ENCODE peak calls at places on chromosome 1, in six cellular contexts. O, U, F, N, B and A are unnamed samples.

GRCh38 chr1:225921734-225922709 is 2.0 kb downstream of the PYCR2 start:
- ATAC-seq in O (no peak), U (no peak), F (no peak), N (no peak), B (peak; percentile 30), A (no peak)

GRCh38 chr1:154808909-154809262 is 61.2 kb downstream of the KCNN3 start:
- ATAC-seq in O (no peak), U (no peak), F (peak; percentile 83), N (peak; percentile 88), B (no peak), A (peak; percentile 28)

GRCh38 chr1:240136402-240136801 is 44.7 kb downstream of the FMN2 start:
- ATAC-seq in O (no peak), U (no peak), F (no peak), N (no peak), B (peak; percentile 50), A (no peak)

GRCh38 chr1:198300451-198300850 is 143.7 kb downstream of the NEK7 start:
- ATAC-seq in O (no peak), U (no peak), F (no peak), N (no peak), B (no peak), A (no peak)

GRCh38 chr1:155940531-155940992 is 876 bp upstream of the RXFP4 start:
- ATAC-seq in O (peak; percentile 68), U (peak; percentile 68), F (peak; percentile 20), N (peak; percentile 22), B (peak; percentile 14), A (peak; percentile 49)

GRCh38 chr1:118363396-118363795 is 178.4 kb upstream of the SPAG17 start:
- ATAC-seq in O (no peak), U (no peak), F (no peak), N (no peak), B (no peak), A (no peak)

GRCh38 chr1:168613689-168614655 is 37.6 kb downstream of the XCL1 start:
- ATAC-seq in O (peak; percentile 56), U (no peak), F (peak; percentile 70), N (peak; percentile 85), B (no peak), A (peak; percentile 67)

GRCh38 chr1:207882692-207883091 is 28.2 kb downstream of the CD34 start:
- ATAC-seq in O (no peak), U (no peak), F (no peak), N (no peak), B (no peak), A (no peak)

GRCh38 chr1:173862769-173863223 is 5.0 kb downstream of the GAS5 start:
- ATAC-seq in O (no peak), U (peak; percentile 11), F (no peak), N (no peak), B (no peak), A (no peak)

GRCh38 chr1:25469177-25469576 is 38.5 kb downstream of the MACO1 start:
- ATAC-seq in O (no peak), U (no peak), F (no peak), N (no peak), B (peak; percentile 92), A (no peak)

GRCh38 chr1:150876111-150876434 is 326 bp downstream of the ARNT start:
- ATAC-seq in O (peak; percentile 79), U (peak; percentile 57), F (peak; percentile 53), N (peak; percentile 61), B (peak; percentile 54), A (peak; percentile 58)
- H3K4me3 ChIP-seq in O (peak overlapping the region; percentile 56), U (peak overlapping the region; percentile 82), F (peak overlapping the region; percentile 100), N (peak overlapping the region; percentile 86), B (peak overlapping the region; percentile 74), A (peak overlapping the region; percentile 61)

DNA sequence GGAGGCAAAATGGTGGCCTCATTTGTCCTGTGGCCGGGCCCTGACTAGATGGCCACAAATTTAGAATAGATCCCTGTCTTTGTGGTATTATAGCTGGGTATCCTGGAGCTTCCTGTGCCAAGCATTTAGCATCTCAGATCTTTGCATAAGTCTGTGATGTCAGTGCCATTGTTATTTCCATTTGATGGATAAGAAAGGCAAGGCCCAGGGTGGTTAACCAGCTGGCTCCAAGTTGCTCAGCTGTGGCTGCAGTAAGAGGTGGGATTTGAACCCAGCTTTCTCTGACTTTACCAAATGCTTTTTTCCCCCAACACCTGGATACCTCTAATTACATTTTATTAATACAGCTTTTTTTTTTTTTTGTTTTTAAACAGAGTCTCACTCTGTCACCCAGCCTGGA is 11.7 kb upstream of the TNFRSF8 start:
- ATAC-seq in O (no peak), U (no peak), F (no peak), N (no peak), B (no peak), A (no peak)
- H3K4me3 ChIP-seq in O (no peak overlapping the region), U (no peak overlapping the region), F (no peak overlapping the region), N (no peak overlapping the region), B (no peak overlapping the region), A (no peak overlapping the region)

GRCh38 chr1:1058921-1059493 is 15.1 kb downstream of the RNF223 start:
- ATAC-seq in O (no peak), U (peak; percentile 57), F (peak; percentile 62), N (peak; percentile 69), B (peak; percentile 26), A (peak; percentile 22)
- H3K4me3 ChIP-seq in O (peak overlapping the region; percentile 28), U (peak overlapping the region; percentile 71), F (peak overlapping the region; percentile 62), N (peak overlapping the region; percentile 72), B (peak overlapping the region; percentile 85), A (peak overlapping the region; percentile 36)

GRCh38 chr1:172585861-172586260 is 52.9 kb downstream of the SUCO start:
- ATAC-seq in O (no peak), U (no peak), F (no peak), N (no peak), B (no peak), A (no peak)

GRCh38 chr1:172589553-172589952 is 56.6 kb downstream of the SUCO start:
- ATAC-seq in O (no peak), U (no peak), F (no peak), N (no peak), B (no peak), A (no peak)

GRCh38 chr1:172582889-172583288 is 49.9 kb downstream of the SUCO start:
- ATAC-seq in O (no peak), U (peak; percentile 50), F (no peak), N (no peak), B (peak; percentile 11), A (no peak)

GRCh38 chr1:172585348-172585747 is 52.4 kb downstream of the SUCO start:
- ATAC-seq in O (no peak), U (no peak), F (no peak), N (no peak), B (no peak), A (peak; percentile 55)

DNA sequence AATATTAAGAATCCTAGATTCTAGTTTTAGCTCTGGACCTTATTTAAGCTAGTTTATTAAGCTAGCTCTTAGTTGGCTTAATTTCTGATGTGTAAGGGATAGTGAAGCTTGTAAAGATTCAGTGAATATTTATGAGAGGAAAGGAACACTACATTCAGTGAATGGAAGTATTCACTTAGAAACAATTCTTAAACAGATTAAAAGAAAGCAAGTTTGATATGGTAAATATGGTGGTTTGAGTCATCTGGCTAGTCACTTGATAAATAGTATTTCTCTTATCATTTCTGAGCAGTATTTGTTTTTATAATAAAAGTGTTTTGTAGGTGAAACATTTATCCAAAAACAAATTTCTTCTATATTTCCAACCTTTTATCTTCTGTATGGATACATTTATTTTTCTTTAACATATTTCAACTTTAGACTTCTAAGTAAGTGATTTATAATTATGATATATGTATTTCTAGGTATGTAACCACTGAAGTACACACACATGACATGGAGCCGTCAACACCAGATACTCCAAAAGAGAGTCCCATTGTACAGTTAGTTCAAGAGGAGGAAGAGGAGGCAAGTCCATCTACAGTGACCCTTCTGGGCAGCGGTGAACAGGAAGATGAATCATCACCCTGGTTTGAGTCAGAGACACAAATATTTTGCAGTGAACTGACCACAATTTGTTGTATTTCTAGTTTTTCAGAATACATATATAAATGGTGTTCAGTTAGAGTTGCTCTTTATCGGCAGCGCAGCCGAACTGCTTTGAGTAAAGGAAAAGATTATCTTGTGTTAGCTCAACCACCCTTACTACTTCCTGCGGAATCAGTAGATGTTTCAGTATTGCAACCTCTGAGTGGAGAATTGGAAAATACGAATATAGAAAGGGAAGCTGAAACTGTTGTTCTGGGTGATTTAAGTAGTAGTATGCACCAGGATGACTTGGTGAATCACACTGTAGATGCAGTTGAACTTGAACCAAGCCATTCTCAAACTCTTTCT is 55.6 kb downstream of the SUCO start:
- ATAC-seq in O (no peak), U (peak; percentile 88), F (no peak), N (no peak), B (peak; percentile 90), A (no peak)
- H3K4me3 ChIP-seq in O (no peak overlapping the region), U (peak overlapping the region; percentile 29), F (no peak overlapping the region), N (no peak overlapping the region), B (peak overlapping the region; percentile 46), A (no peak overlapping the region)

DNA sequence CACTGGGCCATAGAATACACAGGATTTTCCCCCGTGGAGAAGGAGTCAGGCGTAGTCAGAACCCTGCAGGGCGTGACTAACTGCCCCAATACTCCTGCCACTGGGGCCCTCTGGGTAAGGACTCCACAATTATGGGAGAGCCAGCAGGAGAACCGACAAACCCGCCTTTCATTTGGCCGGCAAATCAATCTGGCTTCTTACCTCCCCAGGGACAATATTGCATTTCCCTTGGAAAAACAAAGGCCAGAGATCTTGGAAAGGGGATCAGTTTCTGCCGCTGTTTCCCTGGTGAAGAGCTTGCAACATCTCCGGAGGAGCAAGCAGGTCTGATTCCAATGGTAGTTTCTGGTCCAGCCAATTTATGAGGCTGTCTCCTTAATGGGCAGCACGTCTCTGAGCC is 4.5 kb downstream of the TRABD2B start:
- ATAC-seq in O (peak; percentile 65), U (no peak), F (peak; percentile 70), N (peak; percentile 51), B (no peak), A (peak; percentile 68)
- H3K4me3 ChIP-seq in O (no peak overlapping the region), U (no peak overlapping the region), F (no peak overlapping the region), N (no peak overlapping the region), B (no peak overlapping the region), A (peak overlapping the region; percentile 19)

DNA sequence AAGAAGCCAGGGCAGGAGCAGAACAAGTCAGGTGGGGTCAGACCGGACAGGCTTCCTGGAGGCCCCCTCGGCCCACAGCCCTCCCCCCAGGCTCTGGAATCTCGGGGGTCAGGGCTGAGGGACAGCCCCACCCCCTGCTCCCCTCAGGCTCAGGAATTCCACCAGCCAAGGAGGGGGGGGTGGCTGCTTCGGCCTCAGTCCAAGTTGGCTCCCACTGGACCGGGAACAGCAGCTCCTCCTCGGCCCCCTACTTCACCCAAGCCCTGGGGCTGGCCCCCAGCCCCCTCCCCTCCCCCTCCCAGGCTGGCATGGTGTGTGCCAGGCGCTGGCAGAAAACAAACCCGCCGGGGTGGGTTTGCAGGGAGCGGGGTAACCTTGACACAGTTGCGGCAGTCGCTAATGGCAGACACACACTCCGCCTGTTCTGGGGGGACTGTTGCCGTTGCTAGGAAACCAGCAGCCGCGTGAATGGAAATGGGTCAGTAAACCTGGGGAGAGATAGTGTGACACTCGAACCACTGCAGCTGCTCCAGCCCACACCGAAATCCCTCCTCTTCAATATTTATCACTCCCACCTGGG is 32.4 kb downstream of the AHDC1 start:
- ATAC-seq in O (no peak), U (no peak), F (no peak), N (no peak), B (no peak), A (no peak)
- H3K4me3 ChIP-seq in O (no peak overlapping the region), U (no peak overlapping the region), F (peak overlapping the region; percentile 11), N (peak overlapping the region; percentile 51), B (no peak overlapping the region), A (peak overlapping the region; percentile 22)